ENCODE peak calls at places on chromosome 21, in seven cellular contexts. One of them, this sample, is unnamed.

GRCh38 chr21:37008705-37009104 is 2.2 kb downstream of the RIPPLY3 start:
- DNase-seq in hippocampal formation: no peak
- DNase-seq in effector CD4-positive, alpha-beta T cell: no peak
- DNase-seq in RKO: no peak
- DNase-seq in EH: no peak
- DNase-seq in AML-193: no peak
- DNase-seq in foreskin melanocyte: no peak
- DNase-seq in this sample: no peak

GRCh38 chr21:37546299-37546908 is 179.8 kb downstream of the DYRK1A start:
- DNase-seq in hippocampal formation: no peak
- DNase-seq in effector CD4-positive, alpha-beta T cell: no peak
- DNase-seq in RKO: no peak
- DNase-seq in EH: no peak
- DNase-seq in AML-193: no peak
- DNase-seq in foreskin melanocyte: no peak
- DNase-seq in this sample: no peak

GRCh38 chr21:18622383-18622782 is 218.8 kb upstream of the TMPRSS15 start:
- DNase-seq in hippocampal formation: no peak
- DNase-seq in effector CD4-positive, alpha-beta T cell: no peak
- DNase-seq in RKO: no peak
- DNase-seq in EH: no peak
- DNase-seq in AML-193: no peak
- DNase-seq in foreskin melanocyte: no peak
- DNase-seq in this sample: no peak

GRCh38 chr21:42568377-42568776 is 54.7 kb downstream of the SLC37A1 start:
- DNase-seq in hippocampal formation: no peak
- DNase-seq in effector CD4-positive, alpha-beta T cell: no peak
- DNase-seq in RKO: no peak
- DNase-seq in EH: no peak
- DNase-seq in AML-193: no peak
- DNase-seq in foreskin melanocyte: no peak
- DNase-seq in this sample: no peak

GRCh38 chr21:17250651-17251294 is 262.1 kb upstream of the CXADR start:
- DNase-seq in hippocampal formation: no peak
- DNase-seq in effector CD4-positive, alpha-beta T cell: no peak
- DNase-seq in RKO: no peak
- DNase-seq in EH: no peak
- DNase-seq in AML-193: no peak
- DNase-seq in foreskin melanocyte: no peak
- DNase-seq in this sample: no peak

GRCh38 chr21:17679002-17679600 is 66.4 kb upstream of the BTG3 start:
- DNase-seq in hippocampal formation: no peak
- DNase-seq in effector CD4-positive, alpha-beta T cell: peak
- DNase-seq in RKO: peak
- DNase-seq in EH: peak
- DNase-seq in AML-193: peak
- DNase-seq in foreskin melanocyte: peak
- DNase-seq in this sample: peak

GRCh38 chr21:46420241-46421190 is 38.2 kb upstream of the DIP2A start:
- DNase-seq in hippocampal formation: no peak
- DNase-seq in effector CD4-positive, alpha-beta T cell: no peak
- DNase-seq in RKO: no peak
- DNase-seq in EH: no peak
- DNase-seq in AML-193: no peak
- DNase-seq in foreskin melanocyte: no peak
- DNase-seq in this sample: no peak

GRCh38 chr21:42509239-42509638 is 4.4 kb upstream of the SLC37A1 start:
- DNase-seq in hippocampal formation: no peak
- DNase-seq in effector CD4-positive, alpha-beta T cell: no peak
- DNase-seq in RKO: no peak
- DNase-seq in EH: no peak
- DNase-seq in AML-193: no peak
- DNase-seq in foreskin melanocyte: no peak
- DNase-seq in this sample: no peak

GRCh38 chr21:35720065-35720810 is 340.1 kb downstream of the SETD4 start:
- DNase-seq in hippocampal formation: no peak
- DNase-seq in effector CD4-positive, alpha-beta T cell: no peak
- DNase-seq in RKO: no peak
- DNase-seq in EH: peak
- DNase-seq in AML-193: no peak
- DNase-seq in foreskin melanocyte: peak
- DNase-seq in this sample: no peak

GRCh38 chr21:29805110-29805509 is 134.7 kb downstream of the GRIK1 start:
- DNase-seq in hippocampal formation: no peak
- DNase-seq in effector CD4-positive, alpha-beta T cell: no peak
- DNase-seq in RKO: no peak
- DNase-seq in EH: no peak
- DNase-seq in AML-193: no peak
- DNase-seq in foreskin melanocyte: no peak
- DNase-seq in this sample: no peak

GRCh38 chr21:34968414-34969333 is 80.4 kb downstream of the RUNX1 start:
- DNase-seq in hippocampal formation: no peak
- DNase-seq in effector CD4-positive, alpha-beta T cell: no peak
- DNase-seq in RKO: no peak
- DNase-seq in EH: no peak
- DNase-seq in AML-193: peak
- DNase-seq in foreskin melanocyte: no peak
- DNase-seq in this sample: no peak

GRCh38 chr21:34046917-34047316 is 26.5 kb upstream of the MRPS6 start:
- DNase-seq in hippocampal formation: no peak
- DNase-seq in effector CD4-positive, alpha-beta T cell: no peak
- DNase-seq in RKO: no peak
- DNase-seq in EH: no peak
- DNase-seq in AML-193: no peak
- DNase-seq in foreskin melanocyte: no peak
- DNase-seq in this sample: no peak

GRCh38 chr21:15722591-15723324 is 7.0 kb upstream of the USP25 start:
- DNase-seq in hippocampal formation: no peak
- DNase-seq in effector CD4-positive, alpha-beta T cell: no peak
- DNase-seq in RKO: no peak
- DNase-seq in EH: no peak
- DNase-seq in AML-193: no peak
- DNase-seq in foreskin melanocyte: no peak
- DNase-seq in this sample: no peak

GRCh38 chr21:34620084-34620665 is 5.3 kb upstream of the RCAN1 start:
- DNase-seq in hippocampal formation: no peak
- DNase-seq in effector CD4-positive, alpha-beta T cell: no peak
- DNase-seq in RKO: no peak
- DNase-seq in EH: no peak
- DNase-seq in AML-193: no peak
- DNase-seq in foreskin melanocyte: no peak
- DNase-seq in this sample: no peak